ENCODE peak calls at places on chromosomes 6 and 20, in five cellular contexts. O, W, S, Z and Y are unnamed samples.

GRCh38 chr20:48880936-48881657 is 40.4 kb upstream of the ARFGEF2 start:
- DNase-seq in O (no peak), W (no peak), S (no peak), Z (no peak), Y (no peak)

GRCh38 chr6:1893470-1894130 is 283.9 kb downstream of the FOXC1 start:
- DNase-seq in O (no peak), W (no peak), S (no peak), Z (no peak), Y (no peak)

GRCh38 chr6:148873868-148874267 is 127.0 kb downstream of the UST start:
- DNase-seq in O (no peak), W (no peak), S (no peak), Z (no peak), Y (no peak)

GRCh38 chr6:112235956-112236355 is 18.4 kb downstream of the LAMA4 start:
- DNase-seq in O (no peak), W (no peak), S (no peak), Z (peak), Y (no peak)

GRCh38 chr6:41352396-41352795 is 17.0 kb downstream of the NCR2 start:
- DNase-seq in O (no peak), W (no peak), S (no peak), Z (no peak), Y (no peak)

GRCh38 chr20:60138263-60139127 is 180.3 kb downstream of the CDH26 start:
- DNase-seq in O (no peak), W (no peak), S (peak), Z (peak), Y (no peak)

GRCh38 chr20:31577194-31577593 is 27.9 kb upstream of the ID1 start:
- DNase-seq in O (no peak), W (no peak), S (no peak), Z (no peak), Y (no peak)

GRCh38 chr6:108942556-108943492 is 94.6 kb downstream of the ARMC2 start:
- DNase-seq in O (no peak), W (no peak), S (peak), Z (peak), Y (no peak)

GRCh38 chr6:143449731-143450452 is 603 bp downstream of the ADAT2 start:
- DNase-seq in O (no peak), W (peak), S (peak), Z (peak), Y (peak)

GRCh38 chr6:8085053-8085511 is 17.3 kb downstream of the EEF1E1 start:
- DNase-seq in O (no peak), W (peak), S (no peak), Z (no peak), Y (peak)

GRCh38 chr6:75210885-75211739 is 5.3 kb upstream of the COL12A1 start:
- DNase-seq in O (peak), W (peak), S (peak), Z (no peak), Y (peak)

GRCh38 chr20:35657271-35657670 is 7.4 kb downstream of the CPNE1 start:
- DNase-seq in O (no peak), W (no peak), S (no peak), Z (no peak), Y (no peak)

GRCh38 chr6:18920701-18921100 is 533.6 kb downstream of the RNF144B start:
- DNase-seq in O (no peak), W (no peak), S (no peak), Z (no peak), Y (no peak)

GRCh38 chr20:53497246-53497645 is 96.4 kb downstream of the ZNF217 start:
- DNase-seq in O (no peak), W (no peak), S (no peak), Z (no peak), Y (no peak)

GRCh38 chr6:71349395-71349794 is 60.8 kb downstream of the OGFRL1 start:
- DNase-seq in O (no peak), W (peak), S (no peak), Z (no peak), Y (peak)

GRCh38 chr6:113640046-113640445 is 217.1 kb upstream of the MARCKS start:
- DNase-seq in O (no peak), W (no peak), S (no peak), Z (no peak), Y (no peak)

GRCh38 chr6:127737009-127737486 is 160.1 kb downstream of the C6orf58 start:
- DNase-seq in O (peak), W (peak), S (peak), Z (no peak), Y (peak)

GRCh38 chr20:59721386-59721785 is 117.0 kb downstream of the PHACTR3 start:
- DNase-seq in O (no peak), W (no peak), S (no peak), Z (no peak), Y (no peak)

GRCh38 chr20:35742741-35743523 is 872 bp upstream of the RBM39 start:
- DNase-seq in O (no peak), W (peak), S (no peak), Z (no peak), Y (no peak)

GRCh38 chr6:136446145-136446544 is 104.1 kb downstream of the MAP7 start:
- DNase-seq in O (no peak), W (no peak), S (no peak), Z (no peak), Y (no peak)

GRCh38 chr20:55067158-55067825 is 591.9 kb downstream of the DOK5 start:
- DNase-seq in O (no peak), W (peak), S (no peak), Z (no peak), Y (no peak)

GRCh38 chr6:90859056-90859455 is 272.2 kb upstream of the MAP3K7 start:
- DNase-seq in O (no peak), W (no peak), S (no peak), Z (no peak), Y (no peak)

GRCh38 chr6:11263185-11263817 is 30.8 kb upstream of the NEDD9 start:
- DNase-seq in O (no peak), W (peak), S (no peak), Z (no peak), Y (peak)

GRCh38 chr6:11515773-11516172 is 21.8 kb upstream of the TMEM170B start:
- DNase-seq in O (no peak), W (no peak), S (no peak), Z (no peak), Y (no peak)

GRCh38 chr6:140043357-140043756 is 668.9 kb upstream of the CITED2 start:
- DNase-seq in O (no peak), W (peak), S (no peak), Z (no peak), Y (peak)

GRCh38 chr6:100296810-100297544 is 167.7 kb downstream of the SIM1 start:
- DNase-seq in O (no peak), W (peak), S (no peak), Z (no peak), Y (no peak)

GRCh38 chr6:110357696-110358535 is at the start of gene METTL24:
- DNase-seq in O (peak), W (no peak), S (no peak), Z (peak), Y (no peak)

GRCh38 chr20:5480824-5481600 is 164.3 kb upstream of the PROKR2 start:
- DNase-seq in O (no peak), W (no peak), S (no peak), Z (no peak), Y (peak)

GRCh38 chr6:83119742-83120300 is 52.4 kb downstream of the DOP1A start:
- DNase-seq in O (no peak), W (no peak), S (no peak), Z (no peak), Y (no peak)

GRCh38 chr6:14676977-14677781 is 559.6 kb downstream of the CD83 start:
- DNase-seq in O (no peak), W (no peak), S (no peak), Z (no peak), Y (no peak)